ENCODE peak calls at places on chromosome 7, in eight cellular contexts. R, X, Z, H, I, W, M and G are unnamed samples.
A peak's percentile ranks its signal among the peaks of the same experiment; 100 is the strongest.

GRCh38 chr7:116259156-116259555 is 48.8 kb downstream of the TES start:
- DNase-seq in W (no peak), X (no peak), H (no peak), I (peak; percentile 44), M (no peak), Z (peak; percentile 17), R (no peak), G (no peak)

GRCh38 chr7:387132-388022 is 97.4 kb downstream of the FOXL3 start:
- DNase-seq in H (no peak), M (no peak), I (no peak), Z (no peak), W (no peak), X (no peak), R (no peak), G (no peak)

GRCh38 chr7:92955081-92955480 is 118.7 kb upstream of the CDK6 start:
- DNase-seq in R (no peak), W (no peak), X (no peak), I (no peak), Z (no peak), M (no peak), H (no peak), G (no peak)

GRCh38 chr7:148607151-148607661 is 16.6 kb downstream of the C7orf33 start:
- DNase-seq in M (no peak), R (no peak), Z (no peak), W (no peak), X (peak; percentile 90), I (no peak), H (no peak), G (no peak)

GRCh38 chr7:107450970-107451369 is 18.9 kb upstream of the GPR22 start:
- DNase-seq in R (no peak), Z (no peak), M (no peak), I (no peak), W (no peak), H (no peak), X (no peak), G (no peak)

GRCh38 chr7:6559896-6560295 is 8.6 kb upstream of the GRID2IP start:
- DNase-seq in X (peak; percentile 34), Z (no peak), I (no peak), R (no peak), H (no peak), M (no peak), W (no peak), G (no peak)

GRCh38 chr7:95472521-95473160 is 13.1 kb upstream of the ASB4 start:
- DNase-seq in R (no peak), M (no peak), W (no peak), Z (no peak), I (peak; percentile 3), H (no peak), X (no peak), G (no peak)

GRCh38 chr7:25009271-25009670 is 29.3 kb upstream of the OSBPL3 start:
- DNase-seq in W (no peak), M (no peak), X (no peak), R (no peak), I (peak; percentile 98), H (no peak), Z (peak; percentile 74), G (no peak)

GRCh38 chr7:2143450-2143849 is 89.3 kb downstream of the MAD1L1 start:
- DNase-seq in Z (no peak), M (no peak), R (no peak), X (no peak), W (no peak), H (no peak), I (no peak), G (no peak)

GRCh38 chr7:105838273-105839141 is 37.9 kb downstream of the ATXN7L1 start:
- DNase-seq in X (peak; percentile 74), I (peak; percentile 73), M (no peak), W (no peak), H (no peak), Z (peak; percentile 26), R (no peak), G (no peak)

GRCh38 chr7:92835851-92836488 is 403 bp downstream of the CDK6 start:
- DNase-seq in M (peak; percentile 36), I (no peak), R (peak; percentile 18), X (no peak), Z (peak; percentile 61), W (no peak), H (no peak), G (no peak)

GRCh38 chr7:2399848-2400587 is 3.4 kb upstream of the CHST12 start:
- DNase-seq in X (no peak), Z (peak; percentile 93), W (no peak), I (peak; percentile 95), H (no peak), M (peak; percentile 84), R (peak; percentile 44), G (no peak)

GRCh38 chr7:34463830-34464229 is 194.2 kb upstream of the NPSR1 start:
- DNase-seq in I (no peak), W (no peak), X (peak; percentile 15), Z (no peak), R (no peak), H (no peak), M (no peak), G (no peak)

GRCh38 chr7:137328389-137329120 is 15.0 kb downstream of the PTN start:
- DNase-seq in H (no peak), Z (peak; percentile 14), X (no peak), I (peak; percentile 53), R (no peak), M (no peak), W (no peak), G (no peak)

GRCh38 chr7:69845721-69846495 is 247.6 kb downstream of the AUTS2 start:
- DNase-seq in W (no peak), Z (no peak), R (no peak), I (no peak), X (no peak), M (no peak), H (no peak), G (no peak)

GRCh38 chr7:84145892-84146291 is 48.7 kb downstream of the SEMA3A start:
- DNase-seq in Z (peak; percentile 62), I (no peak), X (no peak), W (no peak), R (no peak), H (no peak), M (no peak), G (no peak)
- H3K4me3 ChIP-seq in Z (no peak overlapping the region), I (peak overlapping the region; percentile 20), X (no peak overlapping the region), W (no peak overlapping the region), R (no peak overlapping the region), H (no peak overlapping the region), M (no peak overlapping the region), G (no peak overlapping the region)

GRCh38 chr7:84524714-84525694 is 330.4 kb upstream of the SEMA3A start:
- DNase-seq in M (no peak), X (no peak), H (no peak), W (no peak), R (peak; percentile 15), I (peak; percentile 88), Z (peak; percentile 58), G (no peak)

GRCh38 chr7:84533209-84533608 is 338.6 kb upstream of the SEMA3A start:
- DNase-seq in W (no peak), I (no peak), M (no peak), Z (no peak), X (no peak), H (no peak), R (no peak), G (no peak)

GRCh38 chr7:84529480-84530205 is 335.1 kb upstream of the SEMA3A start:
- DNase-seq in I (peak; percentile 83), W (no peak), M (no peak), H (no peak), X (no peak), Z (peak; percentile 57), R (peak; percentile 27), G (no peak)

GRCh38 chr7:84532196-84532595 is 337.6 kb upstream of the SEMA3A start:
- DNase-seq in W (no peak), H (no peak), R (no peak), M (no peak), X (peak; percentile 53), Z (no peak), I (no peak), G (no peak)

DNA sequence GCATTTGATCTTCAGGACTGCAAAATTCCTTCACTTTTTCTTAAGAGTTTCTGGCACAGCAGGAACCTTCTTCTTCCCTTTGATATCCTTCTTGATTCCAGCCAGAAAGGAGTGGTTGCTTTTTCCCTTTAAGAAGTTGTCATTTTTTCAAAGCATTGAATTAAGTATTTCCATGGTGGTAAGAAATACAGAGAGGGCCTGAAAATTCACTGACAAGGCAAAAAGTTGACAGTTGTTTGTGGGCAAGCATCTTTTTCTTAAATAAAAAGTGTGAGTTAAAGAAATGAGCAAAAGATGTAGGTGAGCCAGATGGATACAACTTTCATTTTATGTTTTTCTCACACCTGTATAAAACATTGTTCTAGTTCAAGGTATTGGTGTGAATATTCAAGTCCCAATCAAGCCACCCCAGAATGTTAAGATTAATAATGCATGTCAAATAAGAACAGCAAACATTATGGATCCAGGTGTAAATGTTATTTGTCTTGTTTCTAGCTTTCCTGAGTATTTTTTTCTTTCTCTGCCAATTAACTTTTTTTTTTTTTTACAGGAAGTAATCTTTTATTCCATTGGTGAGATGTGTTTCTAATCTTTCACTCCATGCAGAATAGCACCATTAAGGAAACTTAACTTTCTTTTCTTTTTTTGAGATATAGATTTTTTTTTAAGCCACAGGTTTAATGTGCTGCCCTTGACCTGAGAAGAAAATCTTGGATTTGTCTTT is 334.3 kb upstream of the SEMA3A start:
- DNase-seq in I (no peak), R (no peak), W (no peak), X (no peak), M (no peak), H (no peak), Z (no peak), G (no peak)
- H3K4me2 ChIP-seq in I (no peak overlapping the region), R (peak overlapping the region; percentile 57), W (no peak overlapping the region), X (no peak overlapping the region), M (no peak overlapping the region), H (no peak overlapping the region), Z (no peak overlapping the region), G (no peak overlapping the region)

GRCh38 chr7:100437150-100438100 is 1.1 kb upstream of the PPP1R35 start:
- DNase-seq in M (no peak), R (no peak), I (no peak), Z (no peak), W (no peak), H (no peak), X (no peak), G (peak; percentile 31)
- H3K4me3 ChIP-seq in M (no peak overlapping the region), R (peak overlapping the region; percentile 91), I (no peak overlapping the region), Z (no peak overlapping the region), W (no peak overlapping the region), H (peak overlapping the region; percentile 56), X (peak overlapping the region; percentile 44), G (no peak overlapping the region)

GRCh38 chr7:140476698-140477261 is 2.5 kb downstream of the MKRN1 start:
- DNase-seq in I (no peak), H (no peak), W (no peak), M (no peak), R (no peak), X (no peak), Z (no peak), G (no peak)

GRCh38 chr7:140479062-140479738 is at the start of gene MKRN1:
- DNase-seq in R (peak; percentile 91), I (peak; percentile 90), H (peak; percentile 83), X (peak; percentile 99), Z (peak; percentile 95), M (peak; percentile 99), W (peak; percentile 90), G (peak; percentile 97)

GRCh38 chr7:140478361-140479061 is 794 bp downstream of the MKRN1 start:
- DNase-seq in I (peak; percentile 27), W (peak; percentile 53), R (peak; percentile 39), M (peak; percentile 53), X (peak; percentile 65), Z (peak; percentile 51), H (no peak), G (peak; percentile 88)

GRCh38 chr7:140479739-140480084 is 407 bp upstream of the MKRN1 start:
- DNase-seq in X (no peak), R (no peak), H (no peak), W (no peak), M (no peak), I (no peak), Z (no peak), G (no peak)

GRCh38 chr7:140475747-140476333 is 3.5 kb downstream of the MKRN1 start:
- DNase-seq in M (peak; percentile 80), H (no peak), X (peak; percentile 82), W (no peak), R (peak; percentile 73), I (peak; percentile 41), Z (peak; percentile 58), G (peak; percentile 80)
- H3K4me2 ChIP-seq in M (no peak overlapping the region), H (peak overlapping the region; percentile 42), X (no peak overlapping the region), W (no peak overlapping the region), R (no peak overlapping the region), I (no peak overlapping the region), Z (no peak overlapping the region), G (no peak overlapping the region)